ENCODE peak calls at places on chromosome 22, in seven cellular contexts. K is HCT116, Z is IMR-90, I is H1, L is K562, H is HepG2, C is GM12878. G is an unnamed sample.

GRCh38 chr22:41181349-41182241 is 23.5 kb upstream of the L3MBTL2 start:
- DNase-seq in K (no peak), Z (peak), L (no peak), I (no peak), C (no peak), H (no peak), G (no peak)

GRCh38 chr22:49329636-49330035 is 498.0 kb downstream of the BRD1 start:
- DNase-seq in K (no peak), C (no peak), I (no peak), H (no peak), Z (no peak), L (no peak), G (no peak)

GRCh38 chr22:27583930-27584329 is 217.6 kb downstream of the MN1 start:
- DNase-seq in H (no peak), I (no peak), L (no peak), Z (no peak), C (no peak), K (no peak), G (no peak)

GRCh38 chr22:34395370-34395769 is 475.1 kb upstream of the LARGE1 start:
- DNase-seq in K (no peak), H (no peak), L (no peak), C (no peak), Z (no peak), I (no peak), G (no peak)

GRCh38 chr22:45580703-45581381 is 78.2 kb downstream of the FBLN1 start:
- DNase-seq in Z (no peak), K (no peak), C (no peak), I (no peak), L (no peak), H (no peak), G (no peak)

GRCh38 chr22:20867179-20868099 is 8.6 kb downstream of the SNAP29 start:
- DNase-seq in Z (peak), K (no peak), H (peak), L (peak), I (no peak), C (no peak), G (no peak)

GRCh38 chr22:32311551-32312071 is 46.1 kb upstream of the RFPL3 start:
- DNase-seq in K (no peak), I (no peak), H (no peak), L (no peak), C (no peak), Z (no peak), G (no peak)

GRCh38 chr22:46573781-46574437 is 36.5 kb upstream of the CELSR1 start:
- DNase-seq in K (no peak), L (no peak), H (no peak), I (no peak), Z (no peak), C (no peak), G (no peak)

GRCh38 chr22:47888807-47889206 is 1126.4 kb downstream of the TBC1D22A start:
- DNase-seq in I (no peak), L (no peak), K (no peak), Z (no peak), C (no peak), H (no peak), G (no peak)

GRCh38 chr22:40009231-40009769 is 14.5 kb downstream of the FAM83F start:
- DNase-seq in K (no peak), L (peak), Z (peak), H (no peak), C (no peak), I (no peak), G (no peak)

GRCh38 chr22:44493206-44493605 is 4.8 kb downstream of the RTL6 start:
- DNase-seq in H (no peak), K (no peak), Z (no peak), L (no peak), C (no peak), I (no peak), G (no peak)

GRCh38 chr22:47847281-47847890 is 1084.9 kb downstream of the TBC1D22A start:
- DNase-seq in C (no peak), L (no peak), K (no peak), Z (no peak), I (no peak), H (no peak), G (no peak)

GRCh38 chr22:48594016-48594756 is 1233.5 kb downstream of the BRD1 start:
- DNase-seq in I (no peak), C (no peak), K (no peak), Z (no peak), H (no peak), L (no peak), G (no peak)

GRCh38 chr22:29306175-29306829 is at the start of gene GAS2L1:
- DNase-seq in H (peak), C (no peak), L (peak), Z (peak), K (peak), I (peak), G (peak)

GRCh38 chr22:30266445-30267381 is at the start of gene OSM:
- DNase-seq in Z (no peak), H (no peak), K (no peak), I (no peak), L (no peak), C (no peak), G (no peak)

GRCh38 chr22:49968313-49968830 is 7.8 kb downstream of the PIM3 start:
- DNase-seq in I (no peak), H (no peak), K (no peak), Z (no peak), C (no peak), L (no peak), G (no peak)

GRCh38 chr22:40709752-40710413 is 30.6 kb downstream of the MCHR1 start:
- DNase-seq in C (no peak), I (no peak), Z (peak), H (no peak), K (no peak), L (peak), G (peak)

GRCh38 chr22:38352436-38352835 is 35.2 kb upstream of the CSNK1E start:
- DNase-seq in C (no peak), Z (no peak), L (no peak), H (no peak), I (no peak), K (no peak), G (no peak)

GRCh38 chr22:38353142-38353629 is 36.0 kb upstream of the CSNK1E start:
- DNase-seq in I (peak), H (no peak), Z (peak), L (peak), C (no peak), K (peak), G (peak)

GRCh38 chr22:38347944-38348750 is 30.9 kb upstream of the CSNK1E start:
- DNase-seq in I (no peak), K (no peak), Z (peak), C (no peak), L (no peak), H (no peak), G (no peak)

GRCh38 chr22:38348751-38349496 is 31.7 kb upstream of the CSNK1E start:
- DNase-seq in Z (no peak), K (no peak), L (no peak), I (no peak), C (no peak), H (no peak), G (no peak)

GRCh38 chr22:38350444-38351359 is 33.5 kb upstream of the CSNK1E start:
- DNase-seq in K (no peak), C (no peak), Z (no peak), H (no peak), I (no peak), L (no peak), G (no peak)
- TF ChIP-seq CEBPB in K (no peak), C (no peak), Z (no peak), H (no peak), I (no peak), L (no peak), G (no peak)

DNA sequence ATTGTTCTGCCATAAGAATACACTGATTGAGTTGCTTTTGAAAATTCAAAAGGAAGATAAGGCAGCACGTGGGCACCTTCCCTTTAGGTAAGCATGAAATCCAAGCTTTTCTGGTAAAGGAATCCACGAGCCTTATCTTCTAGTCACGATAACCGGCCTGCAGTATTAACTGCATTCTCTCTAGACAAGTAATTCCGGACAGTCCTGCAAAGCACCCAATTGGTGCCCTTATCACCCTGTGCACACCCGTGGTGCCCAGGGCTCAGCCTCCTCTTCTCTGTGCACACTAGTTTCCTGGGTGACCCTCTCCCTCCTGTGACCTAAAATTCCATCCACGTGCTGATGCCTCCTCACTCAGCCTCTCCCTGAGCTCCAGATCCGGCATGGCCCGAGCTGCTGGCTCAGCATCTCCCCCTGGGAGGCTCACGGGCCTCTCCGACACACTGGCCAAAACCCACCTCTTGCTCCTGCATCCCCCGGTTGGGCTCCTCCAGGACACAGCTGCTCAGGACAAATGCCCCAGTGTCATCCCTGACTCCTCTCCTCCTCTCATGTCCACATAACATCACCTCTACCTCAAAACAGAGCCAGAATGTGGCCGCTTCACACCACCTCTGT is 63.7 kb downstream of the PACSIN2 start:
- DNase-seq in H (no peak), L (no peak), I (no peak), C (no peak), K (no peak), Z (no peak), G (no peak)
- TF ChIP-seq CEBPB in H (no peak), L (no peak), I (no peak), C (no peak), K (no peak), Z (no peak), G (no peak)

GRCh38 chr22:38850941-38851849 is 7.4 kb upstream of the NPTXR start:
- DNase-seq in L (peak), K (peak), C (no peak), H (no peak), Z (peak), I (no peak), G (peak)
- TF ChIP-seq CEBPB in L (no peak), K (no peak), C (no peak), H (no peak), Z (peak), I (no peak), G (no peak)

GRCh38 chr22:24541681-24542515 is 13.0 kb downstream of the GUCD1 start:
- DNase-seq in I (no peak), K (no peak), H (no peak), C (no peak), Z (no peak), L (no peak), G (no peak)

GRCh38 chr22:24543679-24544243 is 11.2 kb downstream of the GUCD1 start:
- DNase-seq in H (no peak), I (no peak), C (no peak), L (no peak), Z (no peak), K (no peak), G (no peak)

GRCh38 chr22:24543068-24543675 is 11.8 kb downstream of the GUCD1 start:
- DNase-seq in I (no peak), H (no peak), L (no peak), Z (no peak), K (no peak), C (no peak), G (no peak)

GRCh38 chr22:24540470-24540869 is 14.5 kb downstream of the GUCD1 start:
- DNase-seq in K (no peak), H (no peak), I (no peak), L (no peak), C (no peak), Z (no peak), G (no peak)

DNA sequence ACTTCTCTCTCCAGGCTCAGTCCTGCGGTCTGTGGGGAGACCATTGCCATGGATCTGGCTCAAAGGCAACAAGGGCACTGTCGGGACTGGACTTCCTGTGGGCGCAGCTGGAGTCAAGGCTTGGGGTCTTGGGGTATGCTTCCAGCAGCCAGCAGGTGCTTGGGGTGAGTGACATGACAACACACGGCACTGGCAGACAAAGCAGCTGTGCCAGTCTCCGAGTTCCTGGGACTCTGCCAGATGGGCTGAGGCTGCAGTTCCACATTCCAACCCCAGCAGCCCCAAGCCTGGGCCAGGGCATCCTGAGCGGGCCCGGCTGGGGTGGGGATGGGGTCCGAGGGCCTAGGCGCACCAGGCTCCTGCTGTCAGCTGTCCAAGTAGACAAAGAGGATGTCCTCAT is 12.3 kb downstream of the GUCD1 start:
- DNase-seq in H (no peak), Z (no peak), C (no peak), K (no peak), I (no peak), L (no peak), G (no peak)
- TF ChIP-seq CEBPB in H (no peak), Z (no peak), C (no peak), K (no peak), I (no peak), L (no peak), G (no peak)

G was measured in A549.